ENCODE peak calls at places on chromosome 19, in eight cellular contexts. K is transverse colon; Q is cardiac fibroblast; B is CD8-positive, alpha-beta T cell; L is choroid plexus epithelial cell; G is fibroblast of the aortic adventitia; D is heart right ventricle; A is astrocyte of the spinal cord. J is an unnamed sample.

GRCh38 chr19:13557756-13558398 is 51.6 kb upstream of the CACNA1A start:
- DNase-seq in K (peak; percentile 13), Q (no peak), B (no peak), L (no peak), G (no peak), D (no peak), A (no peak), J (no peak)

GRCh38 chr19:12994701-12995595 is at the start of gene NFIX:
- DNase-seq in K (peak; percentile 70), Q (peak; percentile 61), B (peak; percentile 62), L (peak; percentile 44), G (peak; percentile 62), D (peak; percentile 78), A (peak; percentile 64), J (peak; percentile 68)

GRCh38 chr19:46085888-46086287 is 38.6 kb downstream of the IGFL3 start:
- DNase-seq in K (no peak), Q (no peak), B (no peak), L (no peak), G (no peak), D (no peak), A (no peak), J (no peak)

GRCh38 chr19:32873560-32873959 is 4.0 kb upstream of the SLC7A9 start:
- DNase-seq in K (no peak), Q (no peak), B (no peak), L (no peak), G (no peak), D (no peak), A (no peak), J (no peak)

GRCh38 chr19:43498233-43498830 is 6.2 kb downstream of the PHLDB3 start:
- DNase-seq in K (no peak), Q (no peak), B (no peak), L (no peak), G (no peak), D (no peak), A (no peak), J (no peak)

GRCh38 chr19:47467914-47468313 is 3.8 kb downstream of the SLC8A2 start:
- DNase-seq in K (no peak), Q (no peak), B (no peak), L (no peak), G (no peak), D (no peak), A (no peak), J (no peak)

GRCh38 chr19:11420429-11420893 is 1.3 kb upstream of the RGL3 start:
- DNase-seq in K (no peak), Q (peak; percentile 57), B (no peak), L (no peak), G (peak; percentile 27), D (peak; percentile 78), A (no peak), J (peak; percentile 23)

GRCh38 chr19:39599116-39599515 is 3.2 kb upstream of the LGALS13 start:
- DNase-seq in K (no peak), Q (peak; percentile 50), B (peak; percentile 10), L (peak; percentile 41), G (peak; percentile 38), D (peak; percentile 18), A (peak; percentile 15), J (peak; percentile 8)

GRCh38 chr19:19550454-19550842 is 12.4 kb downstream of the CILP2 start:
- DNase-seq in K (no peak), Q (no peak), B (no peak), L (peak; percentile 53), G (peak; percentile 55), D (no peak), A (peak; percentile 70), J (peak; percentile 73)

GRCh38 chr19:32817252-32817912 is 52.2 kb downstream of the SLC7A9 start:
- DNase-seq in K (peak; percentile 15), Q (no peak), B (no peak), L (no peak), G (no peak), D (no peak), A (no peak), J (no peak)

GRCh38 chr19:35449347-35450043 is 1.4 kb downstream of the FFAR2 start:
- DNase-seq in K (no peak), Q (no peak), B (no peak), L (no peak), G (no peak), D (no peak), A (no peak), J (no peak)

GRCh38 chr19:45976180-45976579 is 2.5 kb upstream of the NOVA2 start:
- DNase-seq in K (no peak), Q (peak; percentile 12), B (no peak), L (peak; percentile 5), G (no peak), D (no peak), A (no peak), J (no peak)

GRCh38 chr19:47661161-47661560 is 52.1 kb upstream of the EHD2 start:
- DNase-seq in K (no peak), Q (no peak), B (no peak), L (no peak), G (peak; percentile 74), D (no peak), A (no peak), J (peak; percentile 15)

GRCh38 chr19:49453757-49454248 is 778 bp downstream of the ALDH16A1 start:
- DNase-seq in K (no peak), Q (no peak), B (no peak), L (no peak), G (no peak), D (no peak), A (no peak), J (no peak)

GRCh38 chr19:4909172-4909896 is at the start of gene UHRF1:
- DNase-seq in K (peak; percentile 11), Q (peak; percentile 35), B (no peak), L (no peak), G (no peak), D (no peak), A (peak; percentile 32), J (no peak)

GRCh38 chr19:33177417-33177976 is 16.6 kb upstream of the LRP3 start:
- DNase-seq in K (no peak), Q (no peak), B (peak; percentile 80), L (no peak), G (no peak), D (no peak), A (peak; percentile 2), J (no peak)

GRCh38 chr19:36009220-36009619 is 607 bp upstream of the SYNE4 start:
- DNase-seq in K (peak; percentile 76), Q (peak; percentile 50), B (peak; percentile 42), L (peak; percentile 64), G (peak; percentile 46), D (peak; percentile 76), A (peak; percentile 50), J (peak; percentile 51)

GRCh38 chr19:30366282-30366681 is 5.9 kb upstream of the ZNF536 start:
- DNase-seq in K (no peak), Q (no peak), B (no peak), L (no peak), G (no peak), D (no peak), A (no peak), J (no peak)

GRCh38 chr19:48341515-48342413 is 16.4 kb downstream of the EMP3 start:
- DNase-seq in K (no peak), Q (no peak), B (no peak), L (no peak), G (no peak), D (no peak), A (no peak), J (no peak)

GRCh38 chr19:6220385-6221191 is 59.2 kb downstream of the MLLT1 start:
- DNase-seq in K (peak; percentile 47), Q (peak; percentile 63), B (no peak), L (peak; percentile 53), G (peak; percentile 63), D (peak; percentile 67), A (no peak), J (peak; percentile 84)

GRCh38 chr19:6218497-6219146 is 61.2 kb downstream of the MLLT1 start:
- DNase-seq in K (peak; percentile 89), Q (peak; percentile 86), B (peak; percentile 89), L (peak; percentile 77), G (peak; percentile 82), D (peak; percentile 92), A (peak; percentile 77), J (peak; percentile 79)

GRCh38 chr19:6217752-6218403 is 61.9 kb downstream of the MLLT1 start:
- DNase-seq in K (no peak), Q (no peak), B (no peak), L (no peak), G (no peak), D (no peak), A (no peak), J (no peak)

GRCh38 chr19:6219592-6220290 is 60.0 kb downstream of the MLLT1 start:
- DNase-seq in K (no peak), Q (no peak), B (no peak), L (no peak), G (no peak), D (peak; percentile 45), A (no peak), J (no peak)

DNA sequence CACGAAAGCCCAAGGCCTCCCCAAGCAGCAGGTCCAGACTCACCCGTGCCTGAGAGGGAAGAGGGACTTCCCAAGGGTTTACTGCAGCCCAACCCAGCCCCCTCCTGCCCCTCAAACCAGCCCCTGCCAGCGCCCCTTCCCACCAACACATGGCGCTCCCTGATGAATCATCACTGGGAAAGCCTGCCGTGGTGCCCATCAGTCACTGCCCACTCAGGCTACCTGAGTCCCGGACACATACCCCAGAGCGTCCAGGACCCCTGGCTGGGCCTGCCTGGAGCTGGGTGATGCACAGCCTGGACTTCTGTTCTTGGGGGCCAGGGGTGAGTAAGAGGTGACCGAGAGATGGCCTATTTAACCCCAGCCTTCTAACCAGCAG is 60.6 kb downstream of the MLLT1 start:
- DNase-seq in K (no peak), Q (no peak), B (no peak), L (no peak), G (no peak), D (no peak), A (no peak), J (no peak)
- TF ChIP-seq CTCF in K (no peak), Q (no peak), B (no peak), L (no peak), G (no peak), D (no peak), A (no peak), J (no peak)

GRCh38 chr19:16349551-16350171 is 25.0 kb downstream of the KLF2 start:
- DNase-seq in K (no peak), Q (no peak), B (no peak), L (peak; percentile 27), G (no peak), D (no peak), A (no peak), J (no peak)
- H3K4me3 ChIP-seq in K (no peak overlapping the region), Q (no peak overlapping the region), B (no peak overlapping the region), L (no peak overlapping the region), G (no peak overlapping the region), D (no peak overlapping the region), A (no peak overlapping the region), J (no peak overlapping the region)

DNA sequence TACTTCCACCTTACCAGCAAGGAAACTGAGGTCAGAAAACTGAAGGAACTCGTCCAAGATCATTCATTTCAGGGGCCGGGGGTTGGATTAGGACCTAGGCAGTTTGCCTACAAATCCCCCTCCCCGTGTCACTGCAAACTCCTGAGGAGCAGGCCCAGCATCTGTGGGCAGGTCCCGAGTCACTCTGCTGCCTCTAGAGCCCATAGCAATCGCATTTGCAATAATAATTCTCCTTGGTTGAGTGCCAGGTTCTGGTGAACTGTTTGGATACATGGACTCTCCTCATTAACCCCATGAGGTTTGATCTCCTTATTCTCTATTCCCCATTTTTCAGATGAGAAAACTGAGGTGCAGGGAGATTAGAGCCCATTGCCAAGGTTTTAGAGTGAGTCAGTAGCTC is 903 bp downstream of the PIN1 start:
- DNase-seq in K (no peak), Q (peak; percentile 36), B (no peak), L (peak; percentile 60), G (peak; percentile 52), D (no peak), A (peak; percentile 22), J (peak; percentile 51)
- TF ChIP-seq CTCF in K (no peak), Q (no peak), B (no peak), L (no peak), G (peak; percentile 18), D (no peak), A (no peak), J (peak; percentile 15)

GRCh38 chr19:2016041-2016807 is 710 bp upstream of the BTBD2 start:
- DNase-seq in K (peak; percentile 84), Q (peak; percentile 82), B (peak; percentile 57), L (peak; percentile 90), G (peak; percentile 89), D (peak; percentile 66), A (peak; percentile 80), J (peak; percentile 90)
- H3K4me3 ChIP-seq in K (no peak overlapping the region), Q (peak overlapping the region; percentile 45), B (no peak overlapping the region), L (peak overlapping the region; percentile 39), G (peak overlapping the region; percentile 69), D (peak overlapping the region; percentile 44), A (peak overlapping the region; percentile 34), J (peak overlapping the region; percentile 58)

J was measured in AG10803.